ENCODE peak calls at places on chromosome 19, in eight cellular contexts. H, Z, I, X, V, U, Q and O are unnamed samples.

GRCh38 chr19:27694361-27695055 is 1518.4 kb downstream of the UQCRFS1 start:
- DNase-seq in Q (no peak), X (no peak), U (no peak), I (no peak), Z (no peak), V (no peak), H (no peak), O (no peak)

GRCh38 chr19:42177686-42178019 is 39.8 kb downstream of the DEDD2 start:
- DNase-seq in X (no peak), H (no peak), Z (no peak), Q (no peak), I (no peak), V (no peak), U (no peak), O (no peak)

GRCh38 chr19:34023381-34023780 is 148.9 kb upstream of the LSM14A start:
- DNase-seq in H (no peak), I (no peak), X (no peak), Q (no peak), V (no peak), U (no peak), Z (no peak), O (no peak)

GRCh38 chr19:38796154-38796553 is 7.2 kb downstream of the LGALS7B start:
- DNase-seq in V (no peak), H (no peak), Z (no peak), Q (no peak), I (no peak), U (no peak), X (no peak), O (no peak)

GRCh38 chr19:41083516-41083915 is 4.7 kb upstream of the CYP2A13 start:
- DNase-seq in U (no peak), Z (no peak), Q (no peak), X (no peak), I (peak; percentile 27), H (no peak), V (peak; percentile 93), O (no peak)

GRCh38 chr19:54266133-54266532 is 9.1 kb upstream of the LILRB5 start:
- DNase-seq in H (peak; percentile 56), X (peak; percentile 90), Q (peak; percentile 60), V (peak; percentile 90), U (peak; percentile 46), I (peak; percentile 40), Z (peak; percentile 92), O (peak; percentile 15)

GRCh38 chr19:34226036-34226435 is 28.3 kb upstream of the GARRE1 start:
- DNase-seq in V (no peak), X (no peak), Z (no peak), Q (no peak), H (no peak), U (no peak), I (no peak), O (no peak)

GRCh38 chr19:54551950-54552912 is 21.4 kb upstream of the LILRA2 start:
- DNase-seq in I (no peak), H (peak; percentile 30), Q (peak; percentile 34), Z (no peak), U (no peak), V (no peak), X (no peak), O (no peak)

GRCh38 chr19:5578094-5578846 is 10.5 kb upstream of the TINCR start:
- DNase-seq in X (peak; percentile 79), Z (peak; percentile 82), Q (peak; percentile 69), H (peak; percentile 62), V (peak; percentile 84), U (peak; percentile 53), I (peak; percentile 35), O (no peak)

GRCh38 chr19:4120933-4121612 is 2.8 kb downstream of the MAP2K2 start:
- DNase-seq in X (no peak), H (no peak), U (no peak), Z (no peak), I (no peak), Q (no peak), V (no peak), O (no peak)

GRCh38 chr19:28400953-28401671 is 811.8 kb downstream of the UQCRFS1 start:
- DNase-seq in I (no peak), Z (no peak), X (no peak), U (no peak), V (no peak), H (no peak), Q (no peak), O (no peak)

GRCh38 chr19:38213911-38214625 is 10.0 kb downstream of the DPF1 start:
- DNase-seq in Q (no peak), U (no peak), X (no peak), Z (no peak), V (peak; percentile 18), I (peak; percentile 87), H (no peak), O (peak; percentile 58)

GRCh38 chr19:11581740-11582139 is 4.3 kb upstream of the ACP5 start:
- DNase-seq in U (no peak), I (no peak), Z (peak; percentile 86), V (no peak), H (no peak), Q (no peak), X (no peak), O (no peak)

GRCh38 chr19:23509686-23510450 is 114.6 kb upstream of the ZNF91 start:
- DNase-seq in H (no peak), Z (no peak), Q (no peak), V (peak; percentile 89), X (no peak), U (no peak), I (peak; percentile 91), O (peak; percentile 87)

GRCh38 chr19:55132453-55133129 is 15.2 kb upstream of the PPP1R12C start:
- DNase-seq in X (no peak), Q (no peak), U (no peak), V (no peak), H (no peak), Z (no peak), I (no peak), O (no peak)

GRCh38 chr19:48512504-48513288 is 1.1 kb upstream of the LMTK3 start:
- DNase-seq in X (no peak), H (no peak), U (no peak), Q (no peak), V (no peak), Z (no peak), I (no peak), O (no peak)

GRCh38 chr19:48516536-48516935 is 4.9 kb upstream of the LMTK3 start:
- DNase-seq in X (no peak), Q (no peak), H (no peak), I (no peak), V (no peak), U (no peak), Z (no peak), O (no peak)

GRCh38 chr19:48511800-48512503 is at the start of gene LMTK3:
- DNase-seq in V (peak; percentile 28), Z (peak; percentile 85), I (no peak), X (peak; percentile 60), Q (no peak), U (no peak), H (no peak), O (no peak)

GRCh38 chr19:48513289-48514122 is 1.9 kb upstream of the LMTK3 start:
- DNase-seq in V (peak; percentile 64), H (no peak), Q (peak; percentile 47), I (peak; percentile 62), X (peak; percentile 86), U (no peak), Z (peak; percentile 90), O (no peak)

DNA sequence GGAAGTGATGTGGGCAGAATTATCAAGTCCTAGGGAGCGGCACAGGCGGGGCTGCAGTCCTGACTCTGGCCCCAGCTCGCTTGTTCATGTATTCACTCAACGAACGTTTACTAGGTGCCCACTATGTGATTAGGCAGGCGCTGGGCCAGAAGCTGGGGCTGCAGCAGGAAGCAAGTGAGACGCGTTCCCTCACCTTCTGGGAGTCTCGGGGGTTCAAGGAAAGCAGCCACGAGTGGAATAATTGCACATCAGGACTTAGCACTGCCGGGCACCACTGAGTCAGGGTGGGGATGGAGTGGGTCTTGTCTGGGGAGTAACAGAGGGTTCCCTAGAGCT is 2.5 kb upstream of the LMTK3 start:
- DNase-seq in I (no peak), H (no peak), X (no peak), V (no peak), U (no peak), Q (no peak), Z (no peak), O (no peak)
- H3K27me3 ChIP-seq in I (no peaks in the 10 kb centered on the region), H (peaks cover 4% of the 10 kb centered on the region), X (peaks cover 22% of the 10 kb centered on the region), V (no peaks in the 10 kb centered on the region), U (peaks cover 30% of the 10 kb centered on the region), Q (peaks cover 46% of the 10 kb centered on the region), Z (no peaks in the 10 kb centered on the region), O (peaks cover 18% of the 10 kb centered on the region)

GRCh38 chr19:47133021-47133471 is 2.4 kb downstream of the SAE1 start:
- DNase-seq in U (no peak), H (no peak), Z (no peak), Q (no peak), V (no peak), X (no peak), I (no peak), O (no peak)
- H3K4me1 ChIP-seq in U (peaks cover 3% of the 10 kb centered on the region), H (no peaks in the 10 kb centered on the region), Z (peaks cover 8% of the 10 kb centered on the region), Q (peaks cover 45% of the 10 kb centered on the region), V (peaks cover 34% of the 10 kb centered on the region), X (no peaks in the 10 kb centered on the region), I (peaks cover 3% of the 10 kb centered on the region), O (peaks cover 12% of the 10 kb centered on the region)

DNA sequence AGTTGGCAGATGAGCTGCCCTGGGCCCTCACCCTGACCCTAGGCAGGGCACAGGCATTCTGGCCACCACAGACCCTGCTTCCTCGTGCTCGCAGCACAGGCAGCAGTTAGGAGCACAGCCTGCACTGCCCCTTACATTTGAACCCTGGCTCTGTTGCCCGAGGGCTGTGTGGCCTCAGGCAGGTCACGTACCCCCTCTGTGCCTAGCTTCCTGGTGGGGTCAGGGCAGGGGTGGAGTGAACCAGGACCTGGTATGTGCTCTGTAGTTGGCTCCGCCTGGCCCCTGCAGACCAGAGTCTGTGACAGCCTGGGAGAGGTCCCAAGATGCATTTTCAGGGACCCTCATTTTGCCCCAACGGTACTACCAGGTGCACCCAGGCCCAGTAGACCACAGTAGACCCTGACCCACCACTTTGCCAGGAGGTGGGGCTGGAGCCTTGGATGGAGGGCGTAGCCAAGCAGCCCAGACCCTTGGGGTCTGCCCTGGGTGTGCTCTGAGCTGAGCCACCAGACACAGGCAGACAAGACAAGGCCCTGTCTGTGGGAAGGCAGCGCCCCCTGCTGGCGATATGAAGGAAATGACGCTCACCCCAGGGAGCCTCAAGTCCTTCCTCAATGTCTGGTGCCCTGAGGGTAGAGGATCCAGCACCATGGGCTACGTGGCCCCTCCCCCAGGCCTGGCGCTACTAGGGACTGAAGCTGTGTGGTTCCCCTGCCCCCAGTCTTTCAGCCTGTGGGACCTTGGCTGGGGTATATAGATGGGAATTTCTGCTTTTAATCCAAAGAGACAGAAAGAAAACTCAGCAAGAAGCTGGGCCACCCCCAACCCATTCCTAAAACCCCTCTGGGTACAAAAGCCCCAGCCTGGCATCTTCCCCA is 9.0 kb downstream of the LYL1 start:
- DNase-seq in Q (peak; percentile 83), H (peak; percentile 87), X (peak; percentile 81), U (peak; percentile 91), V (peak; percentile 95), Z (peak; percentile 92), I (peak; percentile 52), O (no peak)
- TF ChIP-seq CTCF in Q (peak; percentile 95), H (peak; percentile 99), X (peak; percentile 86), U (peak; percentile 96), V (peak; percentile 100), Z (peak; percentile 97), I (peak; percentile 80), O (peak; percentile 95)

DNA sequence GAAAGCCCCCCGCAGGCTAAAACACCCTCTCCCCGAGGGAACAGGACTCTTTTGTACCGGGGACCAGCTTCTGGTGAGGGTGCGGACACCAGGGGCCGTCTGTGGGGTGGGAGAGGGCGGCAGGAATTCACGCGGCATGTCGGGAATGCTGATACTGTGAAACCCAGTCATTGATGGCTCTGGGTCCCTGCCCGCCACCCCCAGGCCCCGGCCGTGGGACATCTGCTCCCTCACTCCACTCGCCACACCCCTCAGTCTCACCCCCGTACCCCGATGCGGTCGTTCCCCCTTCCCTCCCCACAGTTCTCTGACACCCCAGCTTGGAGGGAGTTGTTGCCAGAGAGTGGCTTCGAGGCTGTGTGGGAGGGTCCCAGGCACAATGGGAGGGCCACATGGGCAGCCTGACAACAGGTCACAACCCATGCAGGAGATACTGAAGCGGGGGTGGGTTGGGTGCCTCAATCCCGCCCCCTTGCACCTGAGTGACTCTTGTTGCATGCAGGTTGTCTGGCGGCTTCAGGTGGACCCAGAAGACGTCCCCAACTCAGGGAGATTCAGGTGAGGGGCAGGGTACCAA is 1.9 kb downstream of the MAG start:
- DNase-seq in Z (no peak), U (no peak), X (no peak), V (no peak), I (no peak), Q (no peak), H (no peak), O (no peak)
- H3K27me3 ChIP-seq in Z (no peaks in the 10 kb centered on the region), U (no peaks in the 10 kb centered on the region), X (no peaks in the 10 kb centered on the region), V (peaks cover 3% of the 10 kb centered on the region), I (peaks cover 6% of the 10 kb centered on the region), Q (peaks cover 25% of the 10 kb centered on the region), H (peaks cover 4% of the 10 kb centered on the region), O (peaks cover 58% of the 10 kb centered on the region)